ENCODE peak calls at places on chromosomes 2 and 18, in four cellular contexts. K, P, B and L are unnamed samples. For H3K9me3 and H3K4me1, the result is how much of the 10 kb centered on the place peaks cover.

GRCh38 chr2:65850695-65851094 is 418.3 kb upstream of the SPRED2 start:
- DNase-seq in K (no peak), P (no peak), B (no peak), L (no peak)

GRCh38 chr2:160293401-160293911 is 93.4 kb upstream of the ITGB6 start:
- DNase-seq in P (no peak), B (no peak), K (peak), L (peak)

GRCh38 chr2:125175415-125175814 is 1150.3 kb downstream of the CNTNAP5 start:
- DNase-seq in P (no peak), K (no peak), B (no peak), L (no peak)

GRCh38 chr2:50948691-50949090 is 83.2 kb downstream of the NRXN1 start:
- DNase-seq in K (no peak), P (no peak), B (no peak), L (no peak)

GRCh38 chr18:23585897-23586248 is 433 bp downstream of the NPC1 start:
- DNase-seq in P (no peak), K (no peak), B (no peak), L (no peak)

GRCh38 chr2:40797115-40797514 is 345.2 kb upstream of the SLC8A1 start:
- DNase-seq in P (no peak), B (no peak), K (no peak), L (no peak)

GRCh38 chr2:74865770-74866674 is 32.1 kb downstream of the HK2 start:
- DNase-seq in P (no peak), K (no peak), B (no peak), L (no peak)

GRCh38 chr2:185817991-185818390 is 79.4 kb downstream of the FSIP2 start:
- DNase-seq in K (no peak), P (no peak), B (no peak), L (no peak)

GRCh38 chr2:64115808-64116598 is 28.2 kb downstream of the PELI1 start:
- DNase-seq in P (no peak), K (no peak), B (no peak), L (no peak)

GRCh38 chr2:133434962-133435668 is 133.1 kb downstream of the NCKAP5 start:
- DNase-seq in K (no peak), B (no peak), P (peak), L (no peak)

GRCh38 chr2:29080886-29081743 is 6.8 kb upstream of the PCARE start:
- DNase-seq in B (no peak), P (no peak), K (no peak), L (no peak)

DNA sequence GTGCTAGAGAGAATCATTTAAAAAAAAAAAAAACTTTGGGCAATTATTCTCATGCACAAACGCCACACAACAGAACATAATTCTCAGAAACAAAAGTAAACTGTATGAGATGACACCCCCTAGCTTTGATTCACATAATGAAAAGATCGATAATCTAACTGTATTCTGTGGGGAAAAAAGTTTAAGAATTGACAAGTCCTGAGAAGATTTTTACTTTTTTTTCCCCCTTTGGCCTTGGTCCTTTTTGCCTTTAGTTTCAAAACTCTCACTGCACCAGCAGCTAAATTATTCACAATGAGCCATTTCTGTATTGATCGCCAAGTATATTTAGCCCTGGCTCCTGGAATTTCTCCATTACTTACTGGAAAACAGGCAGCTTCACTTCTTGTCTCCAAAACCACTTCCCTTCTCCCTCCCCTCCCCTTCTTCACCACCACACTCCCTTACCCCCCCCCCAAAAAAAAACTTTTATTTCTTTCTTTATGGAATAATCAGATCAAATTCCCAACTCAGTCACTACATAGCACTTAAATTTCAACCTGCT is 2.0 kb downstream of the IKZF2 start:
- DNase-seq in K (no peak), P (no peak), B (no peak), L (no peak)
- H3K27ac ChIP-seq in K (peak), P (peak), B (peak), L (peak)

GRCh38 chr2:44134848-44135247 is 33.8 kb upstream of the PPM1B start:
- DNase-seq in P (no peak), K (no peak), B (no peak), L (no peak)
- H3K9me3 ChIP-seq in P (under half), K (under half), B (under half), L (under half)

DNA sequence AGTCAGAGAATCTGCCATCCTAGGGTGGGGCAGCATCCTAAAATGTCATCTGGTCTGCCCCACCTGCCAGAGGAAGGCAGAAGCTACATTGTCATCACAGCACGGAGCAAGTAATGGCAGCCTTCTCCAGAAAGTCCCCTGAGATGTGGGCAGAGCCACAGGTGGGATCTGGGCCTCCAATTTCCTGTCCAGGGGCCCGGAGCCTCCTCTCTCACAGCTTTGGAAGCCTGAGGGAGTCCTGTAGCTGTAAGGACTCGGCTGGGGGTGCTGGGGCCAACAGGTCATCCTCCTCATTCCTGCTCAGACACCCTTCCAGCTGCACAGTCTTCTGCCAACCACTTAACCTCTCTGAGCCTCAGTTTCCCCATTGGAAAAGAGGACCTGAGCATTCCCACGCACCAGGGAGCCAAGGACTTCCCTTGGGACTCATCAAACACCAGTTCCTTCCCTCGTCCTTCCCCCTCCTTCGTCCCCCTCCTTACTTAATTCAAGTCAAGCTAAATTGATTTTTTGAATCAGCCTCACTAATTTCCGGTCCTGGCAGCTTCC is 48.6 kb upstream of the ID2 start:
- DNase-seq in P (no peak), B (no peak), K (no peak), L (no peak)
- H3K4me1 ChIP-seq in P (under half), B (under half), K (under half), L (under half)

GRCh38 chr2:177225965-177226360 is 13.4 kb downstream of the HNRNPA3 start:
- DNase-seq in B (no peak), P (no peak), K (no peak), L (no peak)
- H3K27ac ChIP-seq in B (peak), P (no peak), K (no peak), L (peak)

DNA sequence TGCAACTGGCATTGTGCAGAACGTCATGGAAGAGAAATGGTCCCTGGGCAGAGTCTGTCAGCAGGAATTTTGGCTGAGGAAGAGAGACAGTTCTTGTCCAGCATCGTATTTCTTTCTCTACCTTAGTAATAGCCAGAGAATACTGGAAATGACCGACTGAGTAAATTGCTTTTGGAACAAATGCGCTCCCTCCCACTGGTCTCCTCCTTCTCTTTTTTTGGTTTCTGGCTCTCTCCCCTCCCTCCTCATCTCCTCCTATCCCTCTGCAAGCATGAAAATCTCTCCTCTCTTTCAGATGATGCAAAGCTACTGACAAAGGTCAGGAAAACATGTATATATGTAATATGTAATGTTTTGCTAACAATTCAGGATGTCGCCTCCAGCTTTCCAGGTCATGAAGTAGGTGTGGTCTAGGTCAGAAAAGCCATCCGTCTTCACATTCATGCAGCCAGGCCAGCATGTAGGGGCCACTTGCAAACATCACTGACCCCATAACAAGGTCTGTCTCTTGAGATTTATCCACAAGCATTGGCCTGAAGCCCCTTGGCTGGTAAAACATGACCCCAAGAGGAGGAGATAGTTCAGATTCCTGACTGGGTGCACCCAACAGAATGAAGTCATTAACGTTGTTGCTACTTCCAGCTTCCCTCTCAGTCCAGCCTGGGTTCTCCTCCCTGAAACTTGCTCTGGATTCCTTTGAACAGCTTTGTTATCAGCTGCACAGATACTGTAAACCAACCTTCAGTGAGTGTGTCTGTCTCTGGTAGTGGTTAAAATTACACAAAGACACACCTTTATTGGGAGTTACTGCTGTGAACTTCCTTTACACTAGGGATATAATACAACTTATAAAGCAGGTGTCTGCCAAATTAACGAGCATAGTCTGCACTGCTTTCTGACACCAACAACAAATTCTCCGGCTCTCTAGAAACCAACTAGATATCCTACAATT is 864.4 kb upstream of the KLHL29 start:
- DNase-seq in P (no peak), K (no peak), B (no peak), L (no peak)
- H3K9me3 ChIP-seq in P (under half), K (under half), B (under half), L (under half)

GRCh38 chr2:43132523-43133301 is 93.7 kb downstream of the ZFP36L2 start:
- DNase-seq in P (no peak), K (no peak), B (no peak), L (peak)

GRCh38 chr2:43133708-43134570 is 92.5 kb downstream of the ZFP36L2 start:
- DNase-seq in K (no peak), B (no peak), P (peak), L (peak)

GRCh38 chr2:43134571-43134889 is 91.9 kb downstream of the ZFP36L2 start:
- DNase-seq in K (no peak), B (no peak), P (no peak), L (no peak)

GRCh38 chr2:43131890-43132522 is 94.4 kb downstream of the ZFP36L2 start:
- DNase-seq in K (no peak), B (no peak), P (peak), L (no peak)

GRCh38 chr2:43133336-43133707 is 93.1 kb downstream of the ZFP36L2 start:
- DNase-seq in P (no peak), K (no peak), B (no peak), L (peak)
- H3K4me1 ChIP-seq in P (under half), K (under half), B (under half), L (half or more)

DNA sequence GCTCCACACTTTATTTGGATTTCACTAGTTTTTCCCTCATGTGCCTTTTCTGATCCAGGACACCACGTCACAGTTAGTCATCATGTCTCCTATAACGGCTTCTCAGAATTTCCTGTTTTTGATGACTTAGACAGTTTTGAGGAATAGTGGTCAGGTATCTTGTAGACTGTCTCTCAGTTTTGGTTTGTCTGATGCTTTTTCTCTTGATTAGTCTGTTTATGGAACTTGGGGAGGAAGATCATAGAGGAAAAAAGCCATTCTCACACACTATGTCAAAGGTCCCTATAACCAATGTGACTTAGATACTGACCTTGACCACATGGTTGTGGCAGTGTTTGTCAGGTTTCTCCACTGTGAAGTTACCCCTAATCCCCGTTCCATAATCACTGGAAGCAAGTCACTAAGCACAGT is 89.0 kb downstream of the RAPH1 start:
- DNase-seq in K (no peak), P (no peak), B (no peak), L (no peak)
- H3K27ac ChIP-seq in K (no peak), P (no peak), B (no peak), L (no peak)

GRCh38 chr2:16244153-16244965 is 304.0 kb downstream of the MYCN start:
- DNase-seq in P (no peak), B (no peak), K (no peak), L (no peak)

GRCh38 chr2:16244966-16245320 is 304.6 kb downstream of the MYCN start:
- DNase-seq in P (no peak), K (no peak), B (no peak), L (no peak)

GRCh38 chr2:16241166-16242160 is 301.1 kb downstream of the MYCN start:
- DNase-seq in K (no peak), P (no peak), B (no peak), L (no peak)

GRCh38 chr2:16243411-16243996 is 303.2 kb downstream of the MYCN start:
- DNase-seq in K (no peak), B (no peak), P (no peak), L (no peak)

GRCh38 chr2:16242906-16243305 is 302.6 kb downstream of the MYCN start:
- DNase-seq in B (no peak), K (no peak), P (no peak), L (no peak)
- H3K9me3 ChIP-seq in B (under half), K (under half), P (under half), L (under half)

GRCh38 chr2:119765404-119766002 is 5.8 kb downstream of the PTPN4 start:
- DNase-seq in K (no peak), P (no peak), B (no peak), L (no peak)

GRCh38 chr2:119764832-119765231 is 5.1 kb downstream of the PTPN4 start:
- DNase-seq in B (no peak), P (no peak), K (no peak), L (no peak)

GRCh38 chr2:119769645-119770044 is 9.9 kb downstream of the PTPN4 start:
- DNase-seq in P (no peak), K (no peak), B (no peak), L (no peak)

GRCh38 chr2:119768731-119769130 is 9.0 kb downstream of the PTPN4 start:
- DNase-seq in B (no peak), K (no peak), P (no peak), L (no peak)

GRCh38 chr2:119766944-119767343 is 7.2 kb downstream of the PTPN4 start:
- DNase-seq in K (no peak), P (no peak), B (no peak), L (no peak)
- H3K4me1 ChIP-seq in K (under half), P (under half), B (under half), L (under half)

GRCh38 chr2:70668911-70669310 is 99.1 kb downstream of the ADD2 start:
- DNase-seq in K (peak), P (no peak), B (no peak), L (no peak)
- H3K27ac ChIP-seq in K (no peak), P (no peak), B (no peak), L (no peak)